ENCODE peak calls at places on chromosomes 1 and 21, in five cellular contexts. H is fibroblast of lung, A is cardiac fibroblast, R is A549, T is PC-9. P is an unnamed sample.

GRCh38 chr1:217076902-217077301 is 353.7 kb upstream of the ESRRG start:
- DNase-seq in A (peak; percentile 16), T (peak; percentile 36), R (no peak), H (peak; percentile 60), P (no peak)

GRCh38 chr1:111948209-111949131 is 41.0 kb downstream of the KCND3 start:
- DNase-seq in H (no peak), T (no peak), A (peak; percentile 6), R (no peak), P (peak; percentile 82)

GRCh38 chr1:190067592-190067991 is 410.1 kb downstream of the BRINP3 start:
- DNase-seq in H (peak; percentile 70), T (no peak), R (peak; percentile 33), A (peak; percentile 3), P (peak; percentile 13)

GRCh38 chr1:204846546-204846945 is 24.1 kb upstream of the NFASC start:
- DNase-seq in T (no peak), A (no peak), R (no peak), H (no peak), P (no peak)

GRCh38 chr1:63363014-63363413 is 4.4 kb upstream of the ALG6 start:
- DNase-seq in R (no peak), T (no peak), H (no peak), A (no peak), P (no peak)

GRCh38 chr1:35442737-35443136 is 114.5 kb downstream of the KIAA0319L start:
- DNase-seq in A (no peak), H (no peak), T (no peak), R (no peak), P (no peak)

GRCh38 chr1:92877081-92877711 is 45.4 kb downstream of the RPL5 start:
- DNase-seq in H (no peak), R (no peak), T (no peak), A (no peak), P (no peak)

GRCh38 chr1:224513383-224513782 is 78.8 kb upstream of the WDR26 start:
- DNase-seq in R (no peak), T (no peak), A (no peak), H (no peak), P (no peak)

GRCh38 chr1:20080441-20081330 is 10.7 kb downstream of the PLA2G5 start:
- DNase-seq in A (no peak), H (no peak), T (no peak), R (no peak), P (no peak)

GRCh38 chr1:19193004-19193403 is 17.1 kb downstream of the UBR4 start:
- DNase-seq in A (no peak), H (no peak), T (no peak), R (no peak), P (no peak)

GRCh38 chr1:205456383-205456867 is 580 bp upstream of the BLACAT1 start:
- DNase-seq in H (no peak), R (no peak), T (no peak), A (no peak), P (no peak)

GRCh38 chr1:39158330-39159086 is 46.0 kb upstream of the MACF1 start:
- DNase-seq in A (peak; percentile 62), T (peak; percentile 42), R (peak; percentile 85), H (peak; percentile 83), P (no peak)

GRCh38 chr1:167137285-167138192 is 43.7 kb downstream of the STYXL2 start:
- DNase-seq in R (no peak), A (no peak), H (no peak), T (no peak), P (no peak)

GRCh38 chr1:161070737-161071136 is 1.0 kb upstream of the ARHGAP30 start:
- DNase-seq in T (no peak), R (no peak), H (no peak), A (no peak), P (no peak)

GRCh38 chr1:73593804-73594203 is 604.2 kb downstream of the LRRIQ3 start:
- DNase-seq in T (no peak), H (no peak), A (no peak), R (no peak), P (peak; percentile 34)

GRCh38 chr1:221478050-221478949 is 263.6 kb downstream of the DUSP10 start:
- DNase-seq in T (peak; percentile 80), R (peak; percentile 79), H (peak; percentile 87), A (peak; percentile 90), P (peak; percentile 78)

GRCh38 chr1:93641527-93641926 is 40.1 kb downstream of the BCAR3 start:
- DNase-seq in R (no peak), H (no peak), A (peak; percentile 51), T (no peak), P (no peak)

GRCh38 chr1:23561076-23561812 is 1.9 kb upstream of the ID3 start:
- DNase-seq in A (peak; percentile 33), R (no peak), H (no peak), T (no peak), P (no peak)

GRCh38 chr1:10679521-10680220 is 116.8 kb downstream of the CASZ1 start:
- DNase-seq in T (no peak), A (peak; percentile 63), H (peak; percentile 30), R (peak; percentile 57), P (peak; percentile 73)

GRCh38 chr1:155167166-155168104 is 5.7 kb downstream of the KRTCAP2 start:
- DNase-seq in R (peak; percentile 91), A (peak; percentile 90), H (peak; percentile 83), T (peak; percentile 66), P (peak; percentile 43)

GRCh38 chr1:248872752-248873408 is 14.0 kb upstream of the ZNF692 start:
- DNase-seq in T (peak; percentile 58), R (peak; percentile 93), A (peak; percentile 66), H (peak; percentile 65), P (peak; percentile 63)

GRCh38 chr1:225735252-225736149 is 42.1 kb upstream of the SRP9 start:
- DNase-seq in A (peak; percentile 96), R (peak; percentile 93), T (peak; percentile 90), H (peak; percentile 98), P (peak; percentile 94)

GRCh38 chr1:54850737-54851136 is 36.3 kb downstream of the DHCR24 start:
- DNase-seq in H (peak; percentile 100), T (no peak), A (peak; percentile 97), R (no peak), P (no peak)

GRCh38 chr1:221897312-221897711 is 155.4 kb upstream of the DUSP10 start:
- DNase-seq in R (no peak), H (peak; percentile 88), A (peak; percentile 27), T (peak; percentile 68), P (no peak)

DNA sequence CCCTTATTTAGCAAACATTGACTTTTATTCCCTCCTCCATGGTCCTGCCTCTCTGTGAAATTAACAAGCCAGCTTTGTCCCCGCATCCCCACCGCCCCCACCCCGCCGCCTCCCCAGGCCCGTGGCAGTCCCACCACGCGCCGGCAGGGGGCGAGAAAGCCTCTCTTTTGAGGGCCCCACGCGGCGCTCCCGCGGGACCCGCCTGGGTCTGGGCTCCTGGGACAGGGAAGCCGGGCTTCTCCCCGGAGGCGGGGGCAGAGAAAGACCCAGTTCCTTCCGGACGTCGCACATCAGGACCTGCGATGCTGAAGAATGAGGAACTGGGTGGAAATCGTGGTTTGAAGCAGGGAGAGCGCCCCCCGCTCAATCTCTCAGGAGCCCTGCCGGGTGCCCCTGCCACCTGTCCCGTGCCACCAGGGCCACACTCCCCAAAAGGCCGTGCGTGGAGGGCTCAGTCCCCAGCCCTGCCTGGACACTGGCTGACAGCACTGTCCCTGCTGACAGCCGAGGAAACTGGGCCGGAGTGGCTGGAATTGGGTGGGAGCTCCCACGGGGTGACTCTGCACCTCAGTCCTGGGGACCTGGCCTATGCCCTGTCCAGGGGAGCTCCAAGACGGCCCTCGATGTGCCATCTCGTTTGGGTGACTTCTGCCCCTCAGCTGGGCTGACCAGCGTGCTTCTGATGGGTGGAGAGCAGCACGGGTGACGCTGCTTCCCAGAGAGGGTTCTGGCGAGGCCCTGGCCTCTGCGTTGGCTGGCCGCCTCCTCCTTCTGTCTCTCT is 8.6 kb upstream of the ACTRT2 start:
- DNase-seq in T (no peak), H (no peak), R (no peak), A (no peak), P (no peak)
- TF ChIP-seq CTCF in T (peak; percentile 63), H (peak; percentile 24), R (peak; percentile 58), A (peak; percentile 25), P (no peak)

DNA sequence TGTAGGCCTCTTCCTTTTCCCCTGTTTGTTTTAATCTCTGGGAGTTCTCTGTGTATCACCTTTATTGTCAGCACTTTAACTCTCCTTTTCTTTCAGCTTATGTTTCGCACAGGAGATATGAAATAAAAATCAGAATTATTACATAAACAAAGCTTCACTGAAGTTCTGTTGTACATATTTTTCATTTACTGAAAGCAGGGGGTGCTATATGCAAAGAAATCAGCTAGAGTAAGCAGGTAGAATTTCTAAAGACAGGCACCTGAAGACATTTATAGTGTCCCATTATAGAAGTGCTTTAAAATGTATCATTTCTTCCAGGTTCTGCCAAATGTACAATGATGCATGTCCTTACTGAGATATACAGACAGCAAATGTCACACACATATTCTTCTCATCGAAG is 585.0 kb downstream of the PLA2G4A start:
- DNase-seq in T (no peak), H (peak; percentile 22), R (peak; percentile 12), A (peak; percentile 32), P (peak; percentile 15)
- TF ChIP-seq CTCF in T (peak; percentile 46), H (peak; percentile 21), R (peak; percentile 45), A (no peak), P (peak; percentile 49)

GRCh38 chr21:15558884-15559283 is 170.9 kb upstream of the USP25 start:
- DNase-seq in H (no peak), A (no peak), T (no peak), R (no peak), P (no peak)

GRCh38 chr21:15557925-15558324 is 171.9 kb upstream of the USP25 start:
- DNase-seq in T (no peak), H (no peak), A (no peak), R (no peak), P (no peak)

GRCh38 chr21:15549671-15550070 is 180.1 kb upstream of the USP25 start:
- DNase-seq in T (no peak), R (no peak), A (peak; percentile 2), H (no peak), P (peak; percentile 22)

DNA sequence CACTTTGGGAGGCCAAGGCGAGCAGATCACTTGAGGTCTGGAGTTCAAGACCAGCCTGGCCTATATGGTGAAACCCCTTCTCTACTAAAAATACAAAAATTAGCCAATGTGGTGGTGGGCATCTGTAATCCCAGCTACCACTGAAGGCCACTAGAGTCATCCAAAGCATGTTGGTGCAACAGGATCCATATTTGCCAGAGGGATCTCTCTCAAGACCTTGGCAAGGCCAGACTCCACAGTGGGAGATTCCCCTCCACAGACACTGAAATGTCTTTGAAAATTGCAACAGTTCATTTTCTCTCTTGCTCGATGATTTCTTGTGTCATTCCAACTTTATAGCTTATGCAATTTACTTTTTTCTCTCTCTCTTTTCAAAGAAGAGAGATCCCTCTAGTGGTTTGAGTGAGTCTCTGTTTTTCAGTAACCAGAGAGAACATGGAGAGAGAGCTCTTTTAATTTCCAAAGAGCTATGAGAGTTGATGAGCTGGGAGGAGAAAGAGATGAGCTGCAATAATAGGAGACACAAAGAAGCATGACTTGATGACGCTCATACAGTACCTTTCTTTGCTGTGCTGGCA is 176.8 kb upstream of the USP25 start:
- DNase-seq in R (peak; percentile 20), T (peak; percentile 37), A (peak; percentile 26), H (peak; percentile 8), P (peak; percentile 39)
- TF ChIP-seq CTCF in R (peak; percentile 41), T (peak; percentile 66), A (peak; percentile 62), H (peak; percentile 29), P (peak; percentile 70)

GRCh38 chr1:229567109-229567868 is 8.8 kb upstream of the ABCB10 start:
- DNase-seq in T (no peak), H (no peak), R (no peak), A (no peak), P (no peak)

GRCh38 chr1:229558460-229559335 is at the start of gene ABCB10:
- DNase-seq in R (peak; percentile 98), T (peak; percentile 90), A (peak; percentile 98), H (peak; percentile 97), P (peak; percentile 84)

GRCh38 chr1:229563241-229563640 is 4.7 kb upstream of the ABCB10 start:
- DNase-seq in H (no peak), T (no peak), A (no peak), R (no peak), P (no peak)

GRCh38 chr1:229563701-229564100 is 5.2 kb upstream of the ABCB10 start:
- DNase-seq in A (peak; percentile 38), R (no peak), H (peak; percentile 42), T (no peak), P (no peak)

GRCh38 chr1:229562686-229563085 is 4.2 kb upstream of the ABCB10 start:
- DNase-seq in R (no peak), T (no peak), A (no peak), H (no peak), P (no peak)
- TF ChIP-seq CTCF in R (no peak), T (no peak), A (no peak), H (no peak), P (no peak)